ENCODE peak calls at places on chromosomes 16 and 17, in six cellular contexts. V is anterior cingulate cortex; Z is neural progenitor cell; Q is gastrocnemius medialis; R is amniotic stem cell; E is activated T-helper 1 cell treated with anti-CD3 and anti-CD28 coated beads, Interleukin-2, amount 50 U/mL, for 16 hours. D is an unnamed sample.

GRCh38 chr17:16818821-16819683 is 129.0 kb downstream of the CCDC144A start:
- DNase-seq in V (no peak), Z (no peak), Q (no peak), R (no peak), E (no peak), D (no peak)

GRCh38 chr17:4499431-4500187 is 928 bp downstream of the SPNS2 start:
- DNase-seq in V (peak; percentile 41), Z (peak; percentile 72), Q (no peak), R (no peak), E (no peak), D (peak; percentile 26)

GRCh38 chr16:14490281-14490680 is 139.8 kb downstream of the PARN start:
- DNase-seq in V (no peak), Z (no peak), Q (no peak), R (no peak), E (no peak), D (no peak)

GRCh38 chr16:66935319-66936011 is at the start of gene CES2:
- DNase-seq in V (no peak), Z (no peak), Q (peak; percentile 63), R (peak; percentile 29), E (no peak), D (no peak)

GRCh38 chr17:56440391-56440790 is 153.1 kb upstream of the NOG start:
- DNase-seq in V (no peak), Z (no peak), Q (no peak), R (no peak), E (no peak), D (no peak)

GRCh38 chr16:48537909-48538745 is 71.9 kb downstream of the N4BP1 start:
- DNase-seq in V (no peak), Z (no peak), Q (no peak), R (no peak), E (no peak), D (no peak)

GRCh38 chr16:85402910-85403692 is 210.0 kb upstream of the GSE1 start:
- DNase-seq in V (no peak), Z (no peak), Q (no peak), R (no peak), E (no peak), D (no peak)

GRCh38 chr16:11395008-11395948 is 50.0 kb downstream of the RMI2 start:
- DNase-seq in V (no peak), Z (no peak), Q (no peak), R (no peak), E (no peak), D (no peak)

GRCh38 chr16:13936596-13937081 is 16.7 kb downstream of the ERCC4 start:
- DNase-seq in V (no peak), Z (no peak), Q (peak; percentile 25), R (no peak), E (no peak), D (no peak)

GRCh38 chr17:39174907-39175694 is 9.1 kb upstream of the ARL5C start:
- DNase-seq in V (peak; percentile 37), Z (peak; percentile 93), Q (peak; percentile 55), R (no peak), E (peak; percentile 67), D (no peak)

GRCh38 chr17:34259151-34259550 is 4.1 kb downstream of the CCL2 start:
- DNase-seq in V (no peak), Z (no peak), Q (no peak), R (no peak), E (no peak), D (no peak)

GRCh38 chr16:58000706-58001676 is at the start of gene USB1:
- DNase-seq in V (peak; percentile 79), Z (peak; percentile 94), Q (peak; percentile 76), R (peak; percentile 57), E (peak; percentile 65), D (peak; percentile 69)

GRCh38 chr16:4556112-4556511 is at the start of gene C16orf96:
- DNase-seq in V (no peak), Z (no peak), Q (no peak), R (no peak), E (no peak), D (no peak)

GRCh38 chr17:34755981-34756669 is 176.7 kb downstream of the TMEM132E start:
- DNase-seq in V (no peak), Z (no peak), Q (no peak), R (no peak), E (no peak), D (no peak)

GRCh38 chr16:63623551-63624039 is 1498.3 kb downstream of the CDH11 start:
- DNase-seq in V (no peak), Z (no peak), Q (no peak), R (no peak), E (no peak), D (no peak)

GRCh38 chr16:82169861-82170845 is at the start of gene MPHOSPH6:
- DNase-seq in V (peak; percentile 79), Z (peak; percentile 96), Q (peak; percentile 73), R (peak; percentile 82), E (peak; percentile 79), D (peak; percentile 83)

GRCh38 chr16:12706628-12707027 is 97.1 kb downstream of the CPPED1 start:
- DNase-seq in V (no peak), Z (no peak), Q (no peak), R (no peak), E (no peak), D (no peak)

GRCh38 chr16:84478172-84478948 is 26.1 kb downstream of the MEAK7 start:
- DNase-seq in V (no peak), Z (no peak), Q (no peak), R (peak; percentile 38), E (no peak), D (no peak)

GRCh38 chr17:32111141-32111771 is 31.0 kb upstream of the RHOT1 start:
- DNase-seq in V (no peak), Z (peak; percentile 60), Q (peak; percentile 23), R (peak; percentile 45), E (no peak), D (no peak)

GRCh38 chr17:40515491-40516041 is 14.1 kb upstream of the TNS4 start:
- DNase-seq in V (no peak), Z (no peak), Q (no peak), R (no peak), E (no peak), D (no peak)

GRCh38 chr16:22890976-22891375 is 77.0 kb downstream of the HS3ST2 start:
- DNase-seq in V (no peak), Z (no peak), Q (no peak), R (no peak), E (no peak), D (no peak)

GRCh38 chr17:4901648-4902344 is 1.1 kb downstream of the CHRNE start:
- DNase-seq in V (no peak), Z (no peak), Q (no peak), R (no peak), E (no peak), D (peak; percentile 40)

GRCh38 chr16:1793578-1794220 is at the start of gene IGFALS:
- DNase-seq in V (no peak), Z (no peak), Q (no peak), R (no peak), E (no peak), D (no peak)

GRCh38 chr17:43584666-43585102 is 38.5 kb upstream of the ETV4 start:
- DNase-seq in V (no peak), Z (no peak), Q (no peak), R (no peak), E (no peak), D (no peak)

GRCh38 chr17:65656390-65657250 is 95.2 kb upstream of the AXIN2 start:
- DNase-seq in V (no peak), Z (no peak), Q (no peak), R (no peak), E (no peak), D (no peak)

GRCh38 chr17:56570199-56570598 is 23.3 kb upstream of the NOG start:
- DNase-seq in V (no peak), Z (no peak), Q (no peak), R (no peak), E (no peak), D (no peak)

GRCh38 chr16:23410176-23410575 is 42.8 kb downstream of the COG7 start:
- DNase-seq in V (no peak), Z (no peak), Q (no peak), R (no peak), E (no peak), D (no peak)

GRCh38 chr17:10162034-10162433 is 36.4 kb downstream of the GAS7 start:
- DNase-seq in V (no peak), Z (no peak), Q (no peak), R (no peak), E (no peak), D (no peak)

GRCh38 chr17:44914698-44915271 is 515 bp downstream of the GFAP start:
- DNase-seq in V (no peak), Z (no peak), Q (no peak), R (no peak), E (no peak), D (peak; percentile 71)

GRCh38 chr17:50541916-50542688 is 4.9 kb upstream of the SPATA20 start:
- DNase-seq in V (peak; percentile 75), Z (peak; percentile 97), Q (peak; percentile 66), R (peak; percentile 80), E (peak; percentile 64), D (peak; percentile 89)

GRCh38 chr17:80720624-80721577 is 176.3 kb downstream of the RPTOR start:
- DNase-seq in V (no peak), Z (no peak), Q (no peak), R (no peak), E (peak; percentile 51), D (peak; percentile 54)

D was measured in C1 segment of cervical spinal cord.